ENCODE peak calls at places on chromosomes 7 and 10, in four cellular contexts. One of them, this sample, is unnamed.

GRCh38 chr7:45943986-45944385 is 22.9 kb upstream of the IGFBP3 start:
- DNase-seq in gastrocnemius medialis: no peak
- DNase-seq in T1000: no peak
- DNase-seq in D341Med: no peak
- DNase-seq in this sample: no peak

GRCh38 chr10:23362879-23363787 is 18.5 kb upstream of the C10orf67 start:
- DNase-seq in gastrocnemius medialis: no peak
- DNase-seq in T1000: no peak
- DNase-seq in D341Med: no peak
- DNase-seq in this sample: no peak

GRCh38 chr7:33792041-33792440 is 113.3 kb upstream of the BMPER start:
- DNase-seq in gastrocnemius medialis: no peak
- DNase-seq in T1000: no peak
- DNase-seq in D341Med: no peak
- DNase-seq in this sample: no peak

GRCh38 chr10:4678023-4678950 is 147.7 kb upstream of the AKR1E2 start:
- DNase-seq in gastrocnemius medialis: no peak
- DNase-seq in T1000: no peak
- DNase-seq in D341Med: no peak
- DNase-seq in this sample: no peak

GRCh38 chr10:99964791-99965190 is 45.0 kb downstream of the DNMBP start:
- DNase-seq in gastrocnemius medialis: no peak
- DNase-seq in T1000: no peak
- DNase-seq in D341Med: no peak
- DNase-seq in this sample: no peak

GRCh38 chr7:151051108-151051507 is 2.8 kb downstream of the ASIC3 start:
- DNase-seq in gastrocnemius medialis: no peak
- DNase-seq in T1000: no peak
- DNase-seq in D341Med: no peak
- DNase-seq in this sample: no peak

GRCh38 chr10:79249156-79250121 is 97.8 kb upstream of the PPIF start:
- DNase-seq in gastrocnemius medialis: no peak
- DNase-seq in T1000: no peak
- DNase-seq in D341Med: no peak
- DNase-seq in this sample: no peak

GRCh38 chr7:48472640-48473039 is 301.4 kb downstream of the ABCA13 start:
- DNase-seq in gastrocnemius medialis: no peak
- DNase-seq in T1000: no peak
- DNase-seq in D341Med: no peak
- DNase-seq in this sample: no peak

GRCh38 chr7:124459101-124460052 is 306.2 kb downstream of the GPR37 start:
- DNase-seq in gastrocnemius medialis: no peak
- DNase-seq in T1000: no peak
- DNase-seq in D341Med: no peak
- DNase-seq in this sample: no peak

GRCh38 chr10:110910138-110910537 is 8.8 kb downstream of the BBIP1 start:
- DNase-seq in gastrocnemius medialis: no peak
- DNase-seq in T1000: no peak
- DNase-seq in D341Med: no peak
- DNase-seq in this sample: no peak

GRCh38 chr7:100604078-100604975 is 2.2 kb downstream of the PCOLCE start:
- DNase-seq in gastrocnemius medialis: peak; percentile 51
- DNase-seq in T1000: no peak
- DNase-seq in D341Med: peak; percentile 82
- DNase-seq in this sample: peak; percentile 58

GRCh38 chr10:76297787-76298281 is 866.4 kb downstream of the LRMDA start:
- DNase-seq in gastrocnemius medialis: no peak
- DNase-seq in T1000: no peak
- DNase-seq in D341Med: no peak
- DNase-seq in this sample: no peak

GRCh38 chr10:50332108-50332846 is 81.0 kb upstream of the ASAH2 start:
- DNase-seq in gastrocnemius medialis: no peak
- DNase-seq in T1000: no peak
- DNase-seq in D341Med: no peak
- DNase-seq in this sample: no peak

GRCh38 chr10:124648131-124648475 is 96.1 kb downstream of the FAM53B start:
- DNase-seq in gastrocnemius medialis: no peak
- DNase-seq in T1000: no peak
- DNase-seq in D341Med: no peak
- DNase-seq in this sample: no peak

GRCh38 chr10:29736325-29737208 is 101.8 kb upstream of the SVIL start:
- DNase-seq in gastrocnemius medialis: peak; percentile 71
- DNase-seq in T1000: peak; percentile 51
- DNase-seq in D341Med: peak; percentile 63
- DNase-seq in this sample: peak; percentile 48

GRCh38 chr10:131972474-131973071 is 9.2 kb downstream of the BNIP3 start:
- DNase-seq in gastrocnemius medialis: no peak
- DNase-seq in T1000: no peak
- DNase-seq in D341Med: no peak
- DNase-seq in this sample: no peak

GRCh38 chr10:77160679-77161078 is 476.9 kb downstream of the KCNMA1 start:
- DNase-seq in gastrocnemius medialis: no peak
- DNase-seq in T1000: peak; percentile 23
- DNase-seq in D341Med: no peak
- DNase-seq in this sample: peak; percentile 83

This sample was measured in SW 1271.